ENCODE peak calls at places on chromosomes 2 and 18, in ten cellular contexts. One of them, this sample, is unnamed.
A peak's percentile ranks its signal among the peaks of the same experiment; 100 is the strongest.

GRCh38 chr2:85851253-85851955 is 37.4 kb downstream of the ST3GAL5 start:
- DNase-seq in neural crest cell: no peak
- DNase-seq in AG04450: no peak
- DNase-seq in GM10248: no peak
- DNase-seq in AG10803: peak; percentile 66
- DNase-seq in GM23338: no peak
- DNase-seq in GM13977: no peak
- DNase-seq in left lung: no peak
- DNase-seq in GM12865: peak; percentile 42
- DNase-seq in mammary epithelial cell: peak; percentile 41
- DNase-seq in this sample: no peak

GRCh38 chr2:219285894-219286425 is 6.8 kb downstream of the DNAJB2 start:
- DNase-seq in GM12865: no peak
- DNase-seq in GM13977: no peak
- DNase-seq in AG10803: peak; percentile 73
- DNase-seq in AG04450: peak; percentile 29
- DNase-seq in GM23338: peak; percentile 94
- DNase-seq in neural crest cell: no peak
- DNase-seq in mammary epithelial cell: no peak
- DNase-seq in GM10248: no peak
- DNase-seq in left lung: no peak
- DNase-seq in this sample: peak; percentile 81

GRCh38 chr18:10912790-10913560 is 236.4 kb downstream of the PIEZO2 start:
- DNase-seq in neural crest cell: no peak
- DNase-seq in GM23338: no peak
- DNase-seq in AG10803: peak; percentile 41
- DNase-seq in GM10248: no peak
- DNase-seq in GM13977: no peak
- DNase-seq in left lung: no peak
- DNase-seq in GM12865: no peak
- DNase-seq in mammary epithelial cell: no peak
- DNase-seq in AG04450: no peak
- DNase-seq in this sample: no peak

GRCh38 chr2:169136885-169137534 is 67.6 kb downstream of the DHRS9 start:
- DNase-seq in neural crest cell: no peak
- DNase-seq in GM10248: no peak
- DNase-seq in GM13977: no peak
- DNase-seq in GM12865: no peak
- DNase-seq in mammary epithelial cell: peak; percentile 23
- DNase-seq in AG04450: no peak
- DNase-seq in left lung: no peak
- DNase-seq in AG10803: no peak
- DNase-seq in GM23338: peak; percentile 4
- DNase-seq in this sample: no peak

GRCh38 chr2:171923206-171923605 is 945 bp downstream of the HAT1 start:
- DNase-seq in left lung: no peak
- DNase-seq in GM13977: no peak
- DNase-seq in mammary epithelial cell: peak; percentile 30
- DNase-seq in neural crest cell: peak; percentile 1
- DNase-seq in AG04450: no peak
- DNase-seq in GM10248: no peak
- DNase-seq in AG10803: peak; percentile 60
- DNase-seq in GM23338: peak; percentile 6
- DNase-seq in GM12865: no peak
- DNase-seq in this sample: no peak

GRCh38 chr2:98637401-98638144 is 29.2 kb downstream of the UNC50 start:
- DNase-seq in left lung: no peak
- DNase-seq in GM10248: peak; percentile 28
- DNase-seq in neural crest cell: no peak
- DNase-seq in AG10803: no peak
- DNase-seq in AG04450: no peak
- DNase-seq in GM13977: peak; percentile 40
- DNase-seq in GM23338: no peak
- DNase-seq in mammary epithelial cell: no peak
- DNase-seq in GM12865: peak; percentile 86
- DNase-seq in this sample: no peak

GRCh38 chr2:218028189-218028495 is 25.3 kb upstream of the TNS1 start:
- DNase-seq in GM13977: no peak
- DNase-seq in neural crest cell: no peak
- DNase-seq in GM12865: no peak
- DNase-seq in GM23338: no peak
- DNase-seq in AG10803: no peak
- DNase-seq in AG04450: no peak
- DNase-seq in mammary epithelial cell: no peak
- DNase-seq in GM10248: peak; percentile 11
- DNase-seq in left lung: no peak
- DNase-seq in this sample: peak; percentile 66

GRCh38 chr2:236085647-236086046 is 82.5 kb downstream of the GBX2 start:
- DNase-seq in AG04450: no peak
- DNase-seq in GM13977: no peak
- DNase-seq in AG10803: no peak
- DNase-seq in GM12865: no peak
- DNase-seq in mammary epithelial cell: no peak
- DNase-seq in GM10248: no peak
- DNase-seq in neural crest cell: peak; percentile 19
- DNase-seq in left lung: no peak
- DNase-seq in GM23338: no peak
- DNase-seq in this sample: no peak

GRCh38 chr18:56374005-56374655 is 264.3 kb downstream of the TXNL1 start:
- DNase-seq in mammary epithelial cell: peak; percentile 8
- DNase-seq in GM23338: no peak
- DNase-seq in GM12865: no peak
- DNase-seq in AG10803: no peak
- DNase-seq in GM13977: no peak
- DNase-seq in left lung: no peak
- DNase-seq in GM10248: no peak
- DNase-seq in AG04450: no peak
- DNase-seq in neural crest cell: no peak
- DNase-seq in this sample: no peak

GRCh38 chr2:189297446-189297845 is 117.9 kb upstream of the COL5A2 start:
- DNase-seq in GM10248: no peak
- DNase-seq in GM23338: no peak
- DNase-seq in GM13977: no peak
- DNase-seq in AG04450: no peak
- DNase-seq in neural crest cell: no peak
- DNase-seq in mammary epithelial cell: peak; percentile 40
- DNase-seq in left lung: no peak
- DNase-seq in GM12865: no peak
- DNase-seq in AG10803: peak; percentile 86
- DNase-seq in this sample: no peak

GRCh38 chr18:74290831-74291770 is 662 bp downstream of the CYB5A start:
- DNase-seq in GM10248: peak; percentile 21
- DNase-seq in GM13977: peak; percentile 44
- DNase-seq in AG04450: no peak
- DNase-seq in GM12865: peak; percentile 7
- DNase-seq in left lung: no peak
- DNase-seq in AG10803: no peak
- DNase-seq in mammary epithelial cell: peak; percentile 65
- DNase-seq in neural crest cell: no peak
- DNase-seq in GM23338: peak; percentile 85
- DNase-seq in this sample: no peak

GRCh38 chr2:88669371-88670214 is 21.9 kb upstream of the RPIA start:
- DNase-seq in GM23338: peak; percentile 77
- DNase-seq in mammary epithelial cell: peak; percentile 60
- DNase-seq in AG10803: peak; percentile 41
- DNase-seq in neural crest cell: peak; percentile 7
- DNase-seq in GM10248: peak; percentile 57
- DNase-seq in AG04450: no peak
- DNase-seq in left lung: no peak
- DNase-seq in GM13977: peak; percentile 60
- DNase-seq in GM12865: peak; percentile 72
- DNase-seq in this sample: no peak

DNA sequence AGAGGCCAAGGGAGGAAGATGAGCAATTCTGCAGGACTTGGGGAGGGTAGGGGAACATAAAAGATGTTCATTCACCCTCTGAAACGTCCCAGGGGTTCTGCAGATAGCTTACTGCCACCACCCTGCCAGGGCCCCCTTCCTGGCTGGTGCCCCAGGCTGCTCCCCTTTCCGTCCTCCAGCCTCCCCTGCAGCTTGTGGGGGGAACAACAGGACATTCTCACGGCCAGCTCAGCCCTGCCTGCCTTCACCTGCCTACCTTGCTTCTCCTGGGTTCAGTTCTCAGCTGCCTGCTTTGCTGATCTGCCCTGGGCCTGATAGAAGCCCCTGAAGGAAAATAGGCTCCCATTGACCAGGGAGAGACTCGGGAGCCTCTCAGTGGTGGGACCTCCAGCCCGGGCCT is 251.1 kb downstream of the CELF4 start:
- DNase-seq in AG04450: no peak
- DNase-seq in GM13977: no peak
- DNase-seq in neural crest cell: no peak
- DNase-seq in GM12865: no peak
- DNase-seq in mammary epithelial cell: no peak
- DNase-seq in GM23338: peak; percentile 38
- DNase-seq in AG10803: no peak
- DNase-seq in GM10248: no peak
- DNase-seq in left lung: no peak
- DNase-seq in this sample: no peak
- TF ChIP-seq CTCF in AG04450: no peak
- TF ChIP-seq CTCF in GM13977: peak; percentile 9
- TF ChIP-seq CTCF in neural crest cell: no peak
- TF ChIP-seq CTCF in GM12865: no peak
- TF ChIP-seq CTCF in mammary epithelial cell: no peak
- TF ChIP-seq CTCF in GM23338: peak; percentile 49
- TF ChIP-seq CTCF in AG10803: no peak
- TF ChIP-seq CTCF in GM10248: no peak
- TF ChIP-seq CTCF in left lung: no peak
- TF ChIP-seq CTCF in this sample: no peak

GRCh38 chr2:183505911-183506310 is 381.7 kb downstream of the NUP35 start:
- DNase-seq in GM23338: no peak
- DNase-seq in AG04450: no peak
- DNase-seq in neural crest cell: no peak
- DNase-seq in GM12865: no peak
- DNase-seq in GM10248: peak; percentile 5
- DNase-seq in AG10803: no peak
- DNase-seq in mammary epithelial cell: no peak
- DNase-seq in left lung: no peak
- DNase-seq in GM13977: peak; percentile 4
- DNase-seq in this sample: no peak

GRCh38 chr2:183511154-183511553 is 386.9 kb downstream of the NUP35 start:
- DNase-seq in AG10803: no peak
- DNase-seq in GM12865: no peak
- DNase-seq in GM10248: no peak
- DNase-seq in mammary epithelial cell: no peak
- DNase-seq in GM13977: no peak
- DNase-seq in AG04450: no peak
- DNase-seq in GM23338: no peak
- DNase-seq in left lung: no peak
- DNase-seq in neural crest cell: no peak
- DNase-seq in this sample: no peak
- TF ChIP-seq CTCF in AG10803: no peak
- TF ChIP-seq CTCF in GM12865: no peak
- TF ChIP-seq CTCF in GM10248: no peak
- TF ChIP-seq CTCF in mammary epithelial cell: no peak
- TF ChIP-seq CTCF in GM13977: no peak
- TF ChIP-seq CTCF in AG04450: no peak
- TF ChIP-seq CTCF in GM23338: no peak
- TF ChIP-seq CTCF in left lung: no peak
- TF ChIP-seq CTCF in neural crest cell: no peak
- TF ChIP-seq CTCF in this sample: no peak

GRCh38 chr18:21134895-21135294 is 23.3 kb upstream of the ROCK1 start:
- DNase-seq in left lung: no peak
- DNase-seq in neural crest cell: no peak
- DNase-seq in GM13977: peak; percentile 26
- DNase-seq in GM12865: peak; percentile 23
- DNase-seq in AG04450: no peak
- DNase-seq in mammary epithelial cell: peak; percentile 20
- DNase-seq in GM10248: no peak
- DNase-seq in AG10803: peak; percentile 53
- DNase-seq in GM23338: no peak
- DNase-seq in this sample: no peak
- TF ChIP-seq CTCF in left lung: no peak
- TF ChIP-seq CTCF in neural crest cell: no peak
- TF ChIP-seq CTCF in GM13977: peak; percentile 46
- TF ChIP-seq CTCF in GM12865: peak; percentile 32
- TF ChIP-seq CTCF in AG04450: peak; percentile 15
- TF ChIP-seq CTCF in mammary epithelial cell: peak; percentile 47
- TF ChIP-seq CTCF in GM10248: peak; percentile 17
- TF ChIP-seq CTCF in AG10803: peak; percentile 57
- TF ChIP-seq CTCF in GM23338: peak; percentile 22
- TF ChIP-seq CTCF in this sample: peak; percentile 75

GRCh38 chr2:71455741-71456569 is 2.6 kb downstream of the DYSF start:
- DNase-seq in AG10803: no peak
- DNase-seq in GM13977: no peak
- DNase-seq in neural crest cell: no peak
- DNase-seq in left lung: no peak
- DNase-seq in GM12865: no peak
- DNase-seq in GM23338: peak; percentile 78
- DNase-seq in GM10248: no peak
- DNase-seq in mammary epithelial cell: no peak
- DNase-seq in AG04450: no peak
- DNase-seq in this sample: no peak

GRCh38 chr2:71454221-71455010 is 1.1 kb downstream of the DYSF start:
- DNase-seq in left lung: no peak
- DNase-seq in GM12865: no peak
- DNase-seq in AG04450: no peak
- DNase-seq in neural crest cell: no peak
- DNase-seq in GM13977: no peak
- DNase-seq in mammary epithelial cell: no peak
- DNase-seq in GM23338: peak; percentile 73
- DNase-seq in AG10803: no peak
- DNase-seq in GM10248: no peak
- DNase-seq in this sample: no peak

GRCh38 chr2:71453404-71454220 is at the start of gene DYSF:
- DNase-seq in GM12865: no peak
- DNase-seq in GM23338: peak; percentile 85
- DNase-seq in AG04450: no peak
- DNase-seq in AG10803: peak; percentile 21
- DNase-seq in GM10248: no peak
- DNase-seq in GM13977: no peak
- DNase-seq in left lung: peak; percentile 70
- DNase-seq in neural crest cell: no peak
- DNase-seq in mammary epithelial cell: peak; percentile 32
- DNase-seq in this sample: no peak

GRCh38 chr2:71456617-71457016 is 3.3 kb downstream of the DYSF start:
- DNase-seq in GM23338: peak; percentile 46
- DNase-seq in GM10248: no peak
- DNase-seq in mammary epithelial cell: no peak
- DNase-seq in AG10803: no peak
- DNase-seq in neural crest cell: no peak
- DNase-seq in left lung: no peak
- DNase-seq in GM13977: no peak
- DNase-seq in GM12865: no peak
- DNase-seq in AG04450: no peak
- DNase-seq in this sample: no peak

DNA sequence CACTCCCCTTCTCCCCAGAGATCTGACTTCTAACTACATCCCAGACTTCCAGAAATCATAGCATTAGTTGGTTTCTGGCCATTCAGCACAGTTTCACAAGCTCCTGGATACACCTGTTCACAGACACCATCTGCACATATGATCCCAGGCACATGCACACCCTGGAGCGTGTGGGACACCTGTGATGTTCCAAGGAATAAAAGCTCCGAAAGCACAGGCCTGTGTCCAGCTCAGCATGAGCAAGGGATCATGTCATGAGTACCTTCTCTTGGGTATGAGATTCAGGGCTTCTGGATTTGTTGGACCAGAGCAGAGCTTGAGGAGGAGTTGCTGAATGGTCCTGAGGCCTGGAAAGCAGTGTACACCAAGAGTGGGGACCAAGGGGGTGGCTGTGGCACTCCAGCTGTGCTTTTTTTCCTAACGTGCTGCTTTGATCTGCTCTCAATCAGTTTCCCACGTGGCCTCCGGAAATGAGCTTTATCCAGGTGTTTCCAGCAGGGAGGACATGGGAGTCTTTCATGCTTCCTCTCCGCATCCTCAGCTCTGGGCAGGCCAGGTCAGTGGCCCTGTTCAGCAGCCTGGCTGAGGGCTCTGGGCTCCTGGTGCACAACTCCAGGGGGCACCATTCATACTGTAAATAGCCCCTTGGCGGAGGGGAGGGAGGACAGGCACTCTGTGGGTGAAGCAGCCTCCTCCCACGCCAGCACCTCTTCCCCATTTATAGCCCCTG is 1.8 kb downstream of the DYSF start:
- DNase-seq in AG04450: no peak
- DNase-seq in GM12865: no peak
- DNase-seq in mammary epithelial cell: no peak
- DNase-seq in neural crest cell: no peak
- DNase-seq in GM10248: no peak
- DNase-seq in left lung: no peak
- DNase-seq in GM13977: no peak
- DNase-seq in AG10803: no peak
- DNase-seq in GM23338: peak; percentile 46
- DNase-seq in this sample: no peak
- TF ChIP-seq CTCF in AG04450: no peak
- TF ChIP-seq CTCF in GM12865: no peak
- TF ChIP-seq CTCF in mammary epithelial cell: no peak
- TF ChIP-seq CTCF in neural crest cell: no peak
- TF ChIP-seq CTCF in GM10248: no peak
- TF ChIP-seq CTCF in left lung: no peak
- TF ChIP-seq CTCF in GM13977: no peak
- TF ChIP-seq CTCF in AG10803: no peak
- TF ChIP-seq CTCF in GM23338: no peak
- TF ChIP-seq CTCF in this sample: peak; percentile 50